ENCODE peak calls at places on chromosomes 7 and 10, in eight cellular contexts. P is GM12865, Z is AG09319, M is heart left ventricle, K is right lobe of liver, R is cardiac muscle cell, J is fibroblast of lung, Y is psoas muscle. N is an unnamed sample.

GRCh38 chr7:30474485-30474884 is 4.1 kb downstream of the NOD1 start:
- DNase-seq in Z (no peak), J (no peak), Y (no peak), M (no peak), P (no peak), R (no peak), K (no peak), N (no peak)

GRCh38 chr7:68785036-68785435 is 813.2 kb upstream of the AUTS2 start:
- DNase-seq in M (no peak), Z (no peak), Y (no peak), J (peak; percentile 36), R (peak; percentile 27), P (no peak), K (no peak), N (no peak)

GRCh38 chr7:42237891-42238531 is 1.0 kb upstream of the GLI3 start:
- DNase-seq in J (peak; percentile 69), M (peak; percentile 83), Z (no peak), R (peak; percentile 85), Y (peak; percentile 90), K (peak; percentile 57), P (peak; percentile 16), N (no peak)

GRCh38 chr10:59465089-59465488 is 102.7 kb upstream of the FAM13C start:
- DNase-seq in M (no peak), P (peak; percentile 3), R (peak; percentile 61), K (no peak), Y (no peak), J (peak; percentile 65), Z (no peak), N (no peak)

GRCh38 chr10:99983280-99983988 is 26.3 kb downstream of the DNMBP start:
- DNase-seq in K (no peak), J (peak; percentile 57), P (no peak), Y (peak; percentile 56), Z (no peak), M (peak; percentile 40), R (peak; percentile 91), N (no peak)

GRCh38 chr10:28312572-28312971 is 9.7 kb upstream of the MPP7 start:
- DNase-seq in Z (no peak), M (no peak), P (no peak), R (no peak), J (no peak), Y (no peak), K (no peak), N (no peak)

GRCh38 chr10:1578392-1579140 is 158.8 kb downstream of the ADARB2 start:
- DNase-seq in R (no peak), P (no peak), J (no peak), M (no peak), Y (no peak), K (no peak), Z (no peak), N (peak; percentile 27)

GRCh38 chr7:116162992-116163391 is 47.3 kb upstream of the TES start:
- DNase-seq in Y (no peak), M (no peak), K (no peak), J (no peak), R (no peak), Z (no peak), P (peak; percentile 12), N (no peak)

GRCh38 chr7:30799206-30799975 is 28.2 kb downstream of the MINDY4 start:
- DNase-seq in K (no peak), Y (peak; percentile 78), Z (peak; percentile 78), J (peak; percentile 91), R (peak; percentile 89), P (peak; percentile 90), M (peak; percentile 71), N (no peak)

DNA sequence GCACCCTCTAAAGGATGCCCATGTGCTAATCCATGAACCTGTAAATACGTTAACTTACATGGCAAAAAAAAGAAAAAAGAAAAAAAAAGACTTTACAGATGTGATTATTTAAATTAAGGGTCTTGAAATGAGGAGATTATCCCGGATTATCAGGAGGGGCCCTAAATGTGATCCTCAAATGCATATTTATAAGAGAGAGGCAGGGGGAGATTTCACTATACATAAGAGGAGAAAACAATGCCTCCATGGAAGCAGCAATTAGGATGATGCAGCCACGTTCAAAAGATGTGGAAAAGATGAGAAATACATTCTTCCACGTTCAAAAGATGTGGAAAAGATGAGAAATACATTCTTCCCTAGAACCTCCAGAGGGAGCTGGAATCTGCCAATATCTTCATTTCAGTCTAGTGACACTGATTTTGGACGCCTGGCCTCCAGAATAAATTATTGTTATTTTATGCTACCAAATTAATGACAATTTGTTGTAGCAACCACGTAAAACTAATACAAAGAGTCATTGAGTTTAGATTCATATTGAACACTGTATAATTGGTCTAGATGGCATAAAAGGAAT is 328.4 kb upstream of the GNAI1 start:
- DNase-seq in Y (no peak), R (peak; percentile 57), J (peak; percentile 3), M (no peak), P (no peak), Z (peak; percentile 11), K (no peak), N (no peak)
- TF ChIP-seq CTCF in Y (no peak), R (peak; percentile 54), J (peak; percentile 61), M (no peak), P (no peak), Z (peak; percentile 48), K (no peak), N (no peak)

DNA sequence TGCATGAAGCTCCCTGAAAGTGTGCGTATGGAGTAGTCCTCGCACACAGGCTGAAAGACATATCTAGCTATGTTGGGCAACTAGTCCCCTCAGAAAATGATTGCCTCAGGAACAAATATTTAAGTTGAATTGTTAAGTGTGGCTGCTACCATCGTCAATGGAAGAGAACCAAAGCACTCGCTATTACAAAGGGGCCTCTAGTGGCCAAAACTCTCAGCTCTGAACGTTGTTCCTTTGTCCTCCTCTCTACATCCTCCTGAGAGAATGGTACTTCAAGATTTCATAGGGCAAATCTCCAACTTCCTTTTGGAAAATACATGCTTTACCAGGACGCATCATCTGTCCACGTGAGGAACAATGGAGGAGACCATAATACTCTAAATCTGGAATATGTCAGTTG is 209.9 kb downstream of the NRG3 start:
- DNase-seq in J (no peak), Y (no peak), R (no peak), Z (no peak), M (no peak), K (no peak), P (no peak), N (no peak)
- TF ChIP-seq CTCF in J (no peak), Y (no peak), R (no peak), Z (no peak), M (no peak), K (no peak), P (no peak), N (no peak)

GRCh38 chr7:44133295-44133694 is 7.8 kb downstream of the MYL7 start:
- DNase-seq in R (no peak), P (no peak), J (no peak), Y (no peak), K (no peak), M (no peak), Z (no peak), N (no peak)

GRCh38 chr7:44134943-44135628 is 6.0 kb downstream of the MYL7 start:
- DNase-seq in Y (peak; percentile 11), K (peak; percentile 31), P (no peak), R (no peak), Z (no peak), J (no peak), M (no peak), N (no peak)

GRCh38 chr7:44132039-44132438 is 8.7 kb upstream of the POLD2 start:
- DNase-seq in K (no peak), J (no peak), M (peak; percentile 75), Y (peak; percentile 40), P (no peak), Z (no peak), R (peak; percentile 64), N (no peak)

GRCh38 chr7:44128721-44129582 is 5.6 kb upstream of the POLD2 start:
- DNase-seq in M (no peak), Z (no peak), Y (peak; percentile 35), J (no peak), R (no peak), K (peak; percentile 17), P (no peak), N (no peak)

DNA sequence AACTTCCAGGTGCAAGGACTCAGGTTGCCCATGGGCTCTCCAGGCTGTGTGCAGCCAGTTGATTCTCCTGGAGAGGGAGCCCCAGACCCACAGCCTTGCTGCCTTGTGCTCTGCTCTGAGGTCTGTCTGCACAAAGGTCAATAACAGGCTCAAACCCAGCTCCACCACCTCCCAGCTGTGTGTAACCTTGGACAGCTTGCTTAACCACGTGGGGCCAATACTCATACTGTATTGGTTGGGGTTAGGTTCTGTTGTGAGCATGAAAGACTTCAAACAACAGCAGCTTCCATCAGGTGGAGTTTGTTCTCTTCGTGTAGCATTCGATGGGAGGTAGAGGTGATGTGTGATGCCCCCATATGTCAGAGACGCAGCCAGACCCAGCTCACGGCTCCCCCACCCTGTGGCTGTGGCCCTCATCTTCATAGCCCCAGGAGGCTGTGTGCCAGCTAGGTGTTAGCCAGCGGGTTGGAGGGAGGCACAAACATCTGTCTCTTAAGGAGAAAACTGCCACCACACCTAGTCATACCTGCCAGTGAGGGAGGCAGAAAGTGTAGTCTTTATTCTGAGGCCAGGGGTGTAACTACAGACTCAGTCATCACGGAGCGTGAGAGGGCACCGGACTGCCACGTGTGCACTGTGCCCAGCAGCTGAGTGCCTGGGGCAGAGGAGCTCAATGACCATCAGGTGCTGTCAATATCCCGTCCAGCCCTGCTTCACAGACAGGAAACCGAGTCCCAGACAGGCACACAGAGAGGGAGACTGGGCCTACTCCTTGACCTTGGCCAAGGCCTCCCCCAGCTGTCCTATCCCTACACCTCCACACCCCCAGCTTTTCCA is 8.0 kb upstream of the POLD2 start:
- DNase-seq in R (peak; percentile 33), M (peak; percentile 63), Z (no peak), Y (peak; percentile 11), P (peak; percentile 18), J (no peak), K (peak; percentile 85), N (no peak)
- TF ChIP-seq CTCF in R (peak; percentile 35), M (peak; percentile 30), Z (peak; percentile 37), Y (no peak), P (peak; percentile 24), J (peak; percentile 45), K (peak; percentile 51), N (no peak)

GRCh38 chr10:35563266-35563891 is 41.8 kb upstream of the GJD4 start:
- DNase-seq in M (peak; percentile 60), P (peak; percentile 75), K (peak; percentile 68), Z (peak; percentile 8), Y (peak; percentile 66), J (peak; percentile 60), R (peak; percentile 87), N (no peak)
- TF ChIP-seq CTCF in M (peak; percentile 97), P (peak; percentile 100), K (peak; percentile 97), Z (peak; percentile 100), Y (peak; percentile 92), J (peak; percentile 100), R (peak; percentile 100), N (peak; percentile 99)

GRCh38 chr10:82968533-82968932 is 1093.5 kb downstream of the NRG3 start:
- DNase-seq in P (no peak), Y (no peak), J (no peak), K (no peak), Z (no peak), R (no peak), M (no peak), N (no peak)

GRCh38 chr10:82966130-82966529 is 1091.1 kb downstream of the NRG3 start:
- DNase-seq in J (no peak), R (no peak), Z (no peak), Y (no peak), K (no peak), M (no peak), P (no peak), N (no peak)

GRCh38 chr10:82969405-82969804 is 1094.4 kb downstream of the NRG3 start:
- DNase-seq in Z (no peak), R (peak; percentile 56), J (peak; percentile 23), M (no peak), K (no peak), Y (no peak), P (peak; percentile 35), N (no peak)
- TF ChIP-seq CTCF in Z (peak; percentile 13), R (peak; percentile 48), J (peak; percentile 40), M (peak; percentile 47), K (peak; percentile 25), Y (peak; percentile 5), P (peak; percentile 23), N (no peak)

GRCh38 chr10:6843477-6843876 is 263.4 kb upstream of the PRKCQ start:
- DNase-seq in P (peak; percentile 51), J (no peak), M (no peak), K (no peak), Y (no peak), Z (no peak), R (no peak), N (peak; percentile 56)
- TF ChIP-seq CTCF in P (peak; percentile 39), J (no peak), M (no peak), K (no peak), Y (no peak), Z (no peak), R (no peak), N (no peak)

N was measured in CD14-positive monocyte.